ENCODE peak calls at places on chromosomes 13 and 19, in seven cellular contexts. D is CMK, X is amniotic stem cell, T is KBM-7, W is LHCN-M2, E is small intestine, U is neuronal stem cell. Y is an unnamed sample.

GRCh38 chr13:59607172-59607571 is 556.6 kb downstream of the DIAPH3 start:
- DNase-seq in T (no peak), U (no peak), D (no peak), W (no peak), X (no peak), E (no peak), Y (no peak)

GRCh38 chr13:80379245-80379644 is 38.3 kb upstream of the SPRY2 start:
- DNase-seq in U (no peak), T (no peak), X (no peak), W (peak), D (no peak), E (no peak), Y (peak)

GRCh38 chr13:46295531-46296464 is 84.1 kb downstream of the LRRC63 start:
- DNase-seq in W (peak), T (peak), X (peak), U (no peak), E (peak), D (no peak), Y (peak)

GRCh38 chr19:5212101-5212500 is 128.5 kb downstream of the PTPRS start:
- DNase-seq in E (no peak), T (no peak), W (no peak), X (no peak), U (no peak), D (no peak), Y (no peak)

GRCh38 chr13:35961002-35961401 is 170.2 kb downstream of the DCLK1 start:
- DNase-seq in U (no peak), T (no peak), W (peak), E (no peak), X (no peak), D (no peak), Y (no peak)

GRCh38 chr13:29840585-29840984 is 9.8 kb downstream of the UBL3 start:
- DNase-seq in U (no peak), E (no peak), T (no peak), X (no peak), W (no peak), D (no peak), Y (no peak)

GRCh38 chr13:47484564-47484963 is 516.5 kb downstream of the SUCLA2 start:
- DNase-seq in D (no peak), T (no peak), X (no peak), E (no peak), W (peak), U (no peak), Y (peak)

GRCh38 chr19:31232220-31232619 is 117.0 kb downstream of the TSHZ3 start:
- DNase-seq in D (no peak), W (peak), U (no peak), E (no peak), T (no peak), X (no peak), Y (no peak)

GRCh38 chr19:2180881-2181617 is 17.3 kb downstream of the DOT1L start:
- DNase-seq in W (no peak), T (no peak), U (no peak), D (no peak), X (no peak), E (no peak), Y (no peak)

GRCh38 chr19:3520166-3521103 is 14.3 kb downstream of the FZR1 start:
- DNase-seq in T (no peak), U (no peak), X (no peak), D (peak), W (no peak), E (peak), Y (no peak)

GRCh38 chr19:4358709-4359626 is 15.6 kb downstream of the MPND start:
- DNase-seq in D (no peak), T (no peak), X (no peak), E (no peak), U (no peak), W (no peak), Y (no peak)

GRCh38 chr19:21197589-21198295 is 55.9 kb downstream of the ZNF431 start:
- DNase-seq in T (no peak), X (no peak), W (no peak), E (no peak), U (no peak), D (no peak), Y (no peak)

GRCh38 chr13:27300941-27301586 is 30.4 kb downstream of the RASL11A start:
- DNase-seq in T (no peak), U (no peak), D (no peak), E (no peak), X (no peak), W (no peak), Y (peak)

GRCh38 chr13:24270639-24271131 is 38.7 kb upstream of the C1QTNF9 start:
- DNase-seq in T (peak), E (peak), D (no peak), W (peak), X (peak), U (no peak), Y (peak)

GRCh38 chr13:35512271-35512920 is 35.9 kb upstream of the MAB21L1 start:
- DNase-seq in X (peak), T (peak), U (no peak), E (no peak), W (peak), D (no peak), Y (peak)

GRCh38 chr13:59641261-59641660 is 522.5 kb downstream of the DIAPH3 start:
- DNase-seq in D (no peak), W (no peak), X (no peak), U (no peak), E (no peak), T (no peak), Y (no peak)

GRCh38 chr13:50011461-50011860 is 3.8 kb upstream of the KCNRG start:
- DNase-seq in E (no peak), T (no peak), W (no peak), U (no peak), D (no peak), X (no peak), Y (no peak)

GRCh38 chr13:33272531-33273124 is 12.9 kb downstream of the STARD13 start:
- DNase-seq in D (no peak), W (no peak), E (peak), U (no peak), X (no peak), T (no peak), Y (no peak)

GRCh38 chr13:110677731-110678545 is 28.0 kb downstream of the CARS2 start:
- DNase-seq in X (no peak), U (no peak), T (no peak), E (no peak), D (no peak), W (no peak), Y (no peak)

GRCh38 chr13:101757446-101758039 is 305.1 kb downstream of the ITGBL1 start:
- DNase-seq in E (peak), T (peak), D (no peak), X (no peak), U (no peak), W (peak), Y (peak)

GRCh38 chr13:110815471-110816204 is 99.2 kb downstream of the ANKRD10 start:
- DNase-seq in D (no peak), E (no peak), T (no peak), X (no peak), U (no peak), W (peak), Y (no peak)

GRCh38 chr13:40540707-40541044 is 125.8 kb downstream of the FOXO1 start:
- DNase-seq in W (no peak), D (no peak), X (no peak), E (no peak), T (no peak), U (no peak), Y (no peak)

GRCh38 chr13:94950303-94950702 is 238.0 kb upstream of the SOX21 start:
- DNase-seq in W (no peak), U (no peak), X (no peak), E (no peak), T (no peak), D (peak), Y (no peak)